ENCODE peak calls at places on chromosomes 3 and 15, in five cellular contexts. One of them, this sample, is unnamed. For H3K36me3 and H3K27me3, the result is how much of the 10 kb centered on the place peaks cover.

GRCh38 chr15:96180062-96180745 is 150.3 kb upstream of the NR2F2 start:
- DNase-seq in trophoblast cell: no peak
- DNase-seq in stomach: no peak
- DNase-seq in tibial nerve: no peak
- DNase-seq in IMR-90: no peak
- DNase-seq in this sample: no peak

GRCh38 chr3:26931891-26932290 is 309.3 kb downstream of the LRRC3B start:
- DNase-seq in trophoblast cell: no peak
- DNase-seq in stomach: no peak
- DNase-seq in tibial nerve: no peak
- DNase-seq in IMR-90: no peak
- DNase-seq in this sample: peak

GRCh38 chr3:155026999-155027591 is 53.0 kb upstream of the MME start:
- DNase-seq in trophoblast cell: no peak
- DNase-seq in stomach: no peak
- DNase-seq in tibial nerve: peak
- DNase-seq in IMR-90: peak
- DNase-seq in this sample: no peak

GRCh38 chr15:75532413-75533250 is 46.5 kb downstream of the PTPN9 start:
- DNase-seq in trophoblast cell: peak
- DNase-seq in stomach: peak
- DNase-seq in tibial nerve: peak
- DNase-seq in IMR-90: peak
- DNase-seq in this sample: peak

GRCh38 chr15:85024509-85025336 is 43.1 kb downstream of the PDE8A start:
- DNase-seq in trophoblast cell: no peak
- DNase-seq in stomach: no peak
- DNase-seq in tibial nerve: no peak
- DNase-seq in IMR-90: peak
- DNase-seq in this sample: peak

GRCh38 chr3:141648055-141648910 is 89.8 kb upstream of the RNF7 start:
- DNase-seq in trophoblast cell: no peak
- DNase-seq in stomach: no peak
- DNase-seq in tibial nerve: no peak
- DNase-seq in IMR-90: no peak
- DNase-seq in this sample: no peak

GRCh38 chr15:25058080-25058785 is 103.4 kb downstream of the SNRPN start:
- DNase-seq in trophoblast cell: no peak
- DNase-seq in stomach: peak
- DNase-seq in tibial nerve: no peak
- DNase-seq in IMR-90: no peak
- DNase-seq in this sample: no peak

GRCh38 chr3:133169669-133170068 is 131.5 kb downstream of the TMEM108 start:
- DNase-seq in trophoblast cell: peak
- DNase-seq in stomach: no peak
- DNase-seq in tibial nerve: no peak
- DNase-seq in IMR-90: no peak
- DNase-seq in this sample: no peak

GRCh38 chr3:69009559-69010410 is 3.7 kb downstream of the EOGT start:
- DNase-seq in trophoblast cell: peak
- DNase-seq in stomach: no peak
- DNase-seq in tibial nerve: no peak
- DNase-seq in IMR-90: peak
- DNase-seq in this sample: no peak

GRCh38 chr15:93584021-93584420 is 495.0 kb upstream of the RGMA start:
- DNase-seq in trophoblast cell: no peak
- DNase-seq in stomach: no peak
- DNase-seq in tibial nerve: no peak
- DNase-seq in IMR-90: no peak
- DNase-seq in this sample: no peak

GRCh38 chr3:195012571-195012970 is 258.4 kb downstream of the XXYLT1 start:
- DNase-seq in trophoblast cell: no peak
- DNase-seq in stomach: peak
- DNase-seq in tibial nerve: no peak
- DNase-seq in IMR-90: no peak
- DNase-seq in this sample: no peak

GRCh38 chr15:71660501-71660900 is 149.9 kb upstream of the NR2E3 start:
- DNase-seq in trophoblast cell: no peak
- DNase-seq in stomach: no peak
- DNase-seq in tibial nerve: no peak
- DNase-seq in IMR-90: no peak
- DNase-seq in this sample: no peak

GRCh38 chr15:33125883-33126535 is 68.5 kb downstream of the FMN1 start:
- DNase-seq in trophoblast cell: no peak
- DNase-seq in stomach: no peak
- DNase-seq in tibial nerve: no peak
- DNase-seq in IMR-90: no peak
- DNase-seq in this sample: no peak

GRCh38 chr15:74626752-74627692 is 11.4 kb downstream of the CLK3 start:
- DNase-seq in trophoblast cell: no peak
- DNase-seq in stomach: no peak
- DNase-seq in tibial nerve: no peak
- DNase-seq in IMR-90: no peak
- DNase-seq in this sample: no peak

GRCh38 chr15:93190238-93190637 is 101.2 kb upstream of the RGMA start:
- DNase-seq in trophoblast cell: no peak
- DNase-seq in stomach: no peak
- DNase-seq in tibial nerve: no peak
- DNase-seq in IMR-90: no peak
- DNase-seq in this sample: no peak

GRCh38 chr15:99951471-99951870 is 218.2 kb upstream of the LYSMD4 start:
- DNase-seq in trophoblast cell: no peak
- DNase-seq in stomach: no peak
- DNase-seq in tibial nerve: no peak
- DNase-seq in IMR-90: no peak
- DNase-seq in this sample: no peak

GRCh38 chr15:78146437-78147154 is 2.6 kb upstream of the IDH3A start:
- DNase-seq in trophoblast cell: peak
- DNase-seq in stomach: peak
- DNase-seq in tibial nerve: no peak
- DNase-seq in IMR-90: no peak
- DNase-seq in this sample: peak

GRCh38 chr15:78147566-78147965 is 1.6 kb upstream of the IDH3A start:
- DNase-seq in trophoblast cell: no peak
- DNase-seq in stomach: peak
- DNase-seq in tibial nerve: no peak
- DNase-seq in IMR-90: no peak
- DNase-seq in this sample: no peak

GRCh38 chr15:78149068-78149804 is at the start of gene IDH3A:
- DNase-seq in trophoblast cell: peak
- DNase-seq in stomach: peak
- DNase-seq in tibial nerve: peak
- DNase-seq in IMR-90: peak
- DNase-seq in this sample: peak

GRCh38 chr15:78148392-78149067 is 632 bp upstream of the IDH3A start:
- DNase-seq in trophoblast cell: no peak
- DNase-seq in stomach: peak
- DNase-seq in tibial nerve: no peak
- DNase-seq in IMR-90: peak
- DNase-seq in this sample: no peak

GRCh38 chr15:78149805-78150751 is 916 bp downstream of the IDH3A start:
- DNase-seq in trophoblast cell: no peak
- DNase-seq in stomach: no peak
- DNase-seq in tibial nerve: no peak
- DNase-seq in IMR-90: no peak
- DNase-seq in this sample: peak
- H3K4me3 ChIP-seq in trophoblast cell: peak
- H3K4me3 ChIP-seq in stomach: peak
- H3K4me3 ChIP-seq in tibial nerve: peak
- H3K4me3 ChIP-seq in IMR-90: peak
- H3K4me3 ChIP-seq in this sample: peak

GRCh38 chr3:188299068-188299467 is 145.1 kb downstream of the LPP start:
- DNase-seq in trophoblast cell: no peak
- DNase-seq in stomach: no peak
- DNase-seq in tibial nerve: no peak
- DNase-seq in IMR-90: no peak
- DNase-seq in this sample: no peak

GRCh38 chr3:188301147-188301546 is 147.2 kb downstream of the LPP start:
- DNase-seq in trophoblast cell: no peak
- DNase-seq in stomach: no peak
- DNase-seq in tibial nerve: no peak
- DNase-seq in IMR-90: no peak
- DNase-seq in this sample: no peak

GRCh38 chr3:188296761-188297689 is 143.1 kb downstream of the LPP start:
- DNase-seq in trophoblast cell: peak
- DNase-seq in stomach: no peak
- DNase-seq in tibial nerve: no peak
- DNase-seq in IMR-90: peak
- DNase-seq in this sample: peak

GRCh38 chr3:188299713-188300112 is 145.8 kb downstream of the LPP start:
- DNase-seq in trophoblast cell: no peak
- DNase-seq in stomach: no peak
- DNase-seq in tibial nerve: no peak
- DNase-seq in IMR-90: no peak
- DNase-seq in this sample: no peak

GRCh38 chr3:188298585-188298984 is 144.6 kb downstream of the LPP start:
- DNase-seq in trophoblast cell: no peak
- DNase-seq in stomach: no peak
- DNase-seq in tibial nerve: no peak
- DNase-seq in IMR-90: no peak
- DNase-seq in this sample: no peak
- H3K36me3 ChIP-seq in trophoblast cell: under half
- H3K36me3 ChIP-seq in stomach: under half
- H3K36me3 ChIP-seq in tibial nerve: under half
- H3K36me3 ChIP-seq in IMR-90: under half
- H3K36me3 ChIP-seq in this sample: under half

GRCh38 chr3:131306242-131306641 is 75.3 kb upstream of the NUDT16 start:
- DNase-seq in trophoblast cell: no peak
- DNase-seq in stomach: no peak
- DNase-seq in tibial nerve: no peak
- DNase-seq in IMR-90: no peak
- DNase-seq in this sample: no peak
- H3K27me3 ChIP-seq in trophoblast cell: under half
- H3K27me3 ChIP-seq in stomach: under half
- H3K27me3 ChIP-seq in tibial nerve: under half
- H3K27me3 ChIP-seq in IMR-90: under half
- H3K27me3 ChIP-seq in this sample: under half

DNA sequence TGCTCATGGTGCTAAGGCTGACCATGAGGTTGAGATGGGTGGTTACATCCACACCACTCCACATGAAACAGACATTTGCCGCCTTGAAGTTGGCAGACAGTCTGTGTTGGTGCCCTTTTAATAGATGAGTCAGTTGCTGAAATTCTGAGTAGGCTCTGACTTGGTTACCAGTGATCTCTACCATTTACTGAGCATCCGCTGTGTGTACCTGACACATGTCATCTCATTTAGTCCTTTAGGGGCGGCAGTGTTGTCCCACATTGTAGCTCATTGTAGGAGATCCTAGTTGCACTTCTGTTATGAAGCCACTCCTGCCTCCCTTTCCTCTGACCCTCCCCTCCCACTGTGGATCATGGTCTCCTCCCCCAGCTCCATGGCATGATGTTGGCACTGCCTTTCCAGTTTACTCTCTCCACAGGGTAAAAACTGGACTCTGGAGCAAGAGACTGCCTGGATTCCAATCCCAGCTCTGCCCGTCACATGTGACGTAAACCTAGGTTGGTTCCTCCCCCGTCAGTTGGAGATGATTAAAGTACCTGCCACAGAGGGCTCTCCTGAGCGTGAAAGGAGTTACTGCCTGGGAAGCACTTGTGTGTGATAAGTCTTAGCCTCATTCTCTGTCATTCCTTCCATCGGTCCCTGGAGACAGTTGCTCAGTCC is 21.6 kb downstream of the SLCO3A1 start:
- DNase-seq in trophoblast cell: no peak
- DNase-seq in stomach: no peak
- DNase-seq in tibial nerve: no peak
- DNase-seq in IMR-90: no peak
- DNase-seq in this sample: no peak
- H3K4me3 ChIP-seq in trophoblast cell: no peak
- H3K4me3 ChIP-seq in stomach: no peak
- H3K4me3 ChIP-seq in tibial nerve: no peak
- H3K4me3 ChIP-seq in IMR-90: no peak
- H3K4me3 ChIP-seq in this sample: no peak

GRCh38 chr3:129433565-129433964 is 5.1 kb upstream of the EFCAB12 start:
- DNase-seq in trophoblast cell: no peak
- DNase-seq in stomach: no peak
- DNase-seq in tibial nerve: no peak
- DNase-seq in IMR-90: no peak
- DNase-seq in this sample: no peak

GRCh38 chr3:129435367-129435766 is 4.4 kb downstream of the MBD4 start:
- DNase-seq in trophoblast cell: no peak
- DNase-seq in stomach: no peak
- DNase-seq in tibial nerve: no peak
- DNase-seq in IMR-90: no peak
- DNase-seq in this sample: no peak

GRCh38 chr3:129432036-129432435 is 3.6 kb upstream of the EFCAB12 start:
- DNase-seq in trophoblast cell: peak
- DNase-seq in stomach: no peak
- DNase-seq in tibial nerve: no peak
- DNase-seq in IMR-90: no peak
- DNase-seq in this sample: no peak

GRCh38 chr3:129432671-129433070 is 4.2 kb upstream of the EFCAB12 start:
- DNase-seq in trophoblast cell: no peak
- DNase-seq in stomach: no peak
- DNase-seq in tibial nerve: no peak
- DNase-seq in IMR-90: no peak
- DNase-seq in this sample: no peak

GRCh38 chr3:129434140-129434539 is 5.6 kb downstream of the MBD4 start:
- DNase-seq in trophoblast cell: no peak
- DNase-seq in stomach: no peak
- DNase-seq in tibial nerve: no peak
- DNase-seq in IMR-90: no peak
- DNase-seq in this sample: no peak
- H3K36me3 ChIP-seq in trophoblast cell: under half
- H3K36me3 ChIP-seq in stomach: half or more
- H3K36me3 ChIP-seq in tibial nerve: under half
- H3K36me3 ChIP-seq in IMR-90: under half
- H3K36me3 ChIP-seq in this sample: under half

GRCh38 chr15:80389370-80389769 is 14.8 kb upstream of the ARNT2 start:
- DNase-seq in trophoblast cell: no peak
- DNase-seq in stomach: no peak
- DNase-seq in tibial nerve: no peak
- DNase-seq in IMR-90: no peak
- DNase-seq in this sample: no peak
- H3K27me3 ChIP-seq in trophoblast cell: under half
- H3K27me3 ChIP-seq in stomach: under half
- H3K27me3 ChIP-seq in tibial nerve: under half
- H3K27me3 ChIP-seq in IMR-90: under half
- H3K27me3 ChIP-seq in this sample: under half

GRCh38 chr3:97970929-97971460 is 1.2 kb downstream of the RIOX2 start:
- DNase-seq in trophoblast cell: no peak
- DNase-seq in stomach: no peak
- DNase-seq in tibial nerve: no peak
- DNase-seq in IMR-90: no peak
- DNase-seq in this sample: no peak
- H3K4me3 ChIP-seq in trophoblast cell: no peak
- H3K4me3 ChIP-seq in stomach: peak
- H3K4me3 ChIP-seq in tibial nerve: peak
- H3K4me3 ChIP-seq in IMR-90: no peak
- H3K4me3 ChIP-seq in this sample: peak

This sample was measured in bronchial epithelial cell.